ENCODE peak calls at places on chromosome 6, in seven cellular contexts. A, R, D, H, U, S and Y are unnamed samples.

GRCh38 chr6:16163535-16164300 is 34.8 kb downstream of the MYLIP start:
- DNase-seq in A (no peak), R (no peak), D (no peak), H (no peak), U (no peak), S (no peak), Y (no peak)

GRCh38 chr6:20740088-20740487 is 205.8 kb downstream of the CDKAL1 start:
- DNase-seq in A (no peak), R (no peak), D (no peak), H (no peak), U (peak), S (no peak), Y (no peak)

GRCh38 chr6:137728386-137729349 is 138.4 kb upstream of the TNFAIP3 start:
- DNase-seq in A (no peak), R (no peak), D (peak), H (no peak), U (peak), S (no peak), Y (no peak)

GRCh38 chr6:56902551-56903464 is 52.1 kb upstream of the BEND6 start:
- DNase-seq in A (peak), R (peak), D (peak), H (no peak), U (peak), S (no peak), Y (no peak)

GRCh38 chr6:4603291-4603690 is 172.9 kb upstream of the CDYL start:
- DNase-seq in A (no peak), R (no peak), D (peak), H (no peak), U (no peak), S (no peak), Y (peak)

GRCh38 chr6:125986956-125987617 is 747 bp downstream of the TRMT11 start:
- DNase-seq in A (peak), R (peak), D (peak), H (peak), U (peak), S (no peak), Y (peak)

GRCh38 chr6:126091507-126091906 is 105.2 kb downstream of the TRMT11 start:
- DNase-seq in A (no peak), R (no peak), D (no peak), H (no peak), U (no peak), S (no peak), Y (no peak)

GRCh38 chr6:80440496-80441160 is 334.2 kb downstream of the BCKDHB start:
- DNase-seq in A (no peak), R (no peak), D (no peak), H (no peak), U (no peak), S (no peak), Y (no peak)

GRCh38 chr6:105646391-105646867 is 243.5 kb upstream of the PREP start:
- DNase-seq in A (no peak), R (no peak), D (peak), H (peak), U (no peak), S (no peak), Y (no peak)

GRCh38 chr6:46221221-46221793 is 50.5 kb upstream of the ENPP5 start:
- DNase-seq in A (peak), R (peak), D (peak), H (peak), U (peak), S (no peak), Y (peak)

GRCh38 chr6:56713285-56713684 is 70.6 kb upstream of the DST start:
- DNase-seq in A (no peak), R (no peak), D (peak), H (no peak), U (peak), S (no peak), Y (peak)

GRCh38 chr6:105503641-105504040 is 100.8 kb upstream of the PREP start:
- DNase-seq in A (no peak), R (no peak), D (no peak), H (no peak), U (no peak), S (no peak), Y (no peak)

GRCh38 chr6:292506-293184 is 358 bp downstream of the DUSP22 start:
- DNase-seq in A (peak), R (peak), D (peak), H (peak), U (peak), S (no peak), Y (no peak)

GRCh38 chr6:72446427-72446826 is 175.4 kb upstream of the KCNQ5 start:
- DNase-seq in A (no peak), R (no peak), D (peak), H (no peak), U (no peak), S (no peak), Y (no peak)

GRCh38 chr6:130296854-130297253 is 69.0 kb upstream of the TMEM200A start:
- DNase-seq in A (no peak), R (no peak), D (no peak), H (no peak), U (peak), S (no peak), Y (peak)

GRCh38 chr6:44110005-44110681 is 17.1 kb downstream of the MRPL14 start:
- DNase-seq in A (no peak), R (no peak), D (no peak), H (no peak), U (no peak), S (no peak), Y (no peak)

GRCh38 chr6:36914227-36914794 is 28.6 kb downstream of the C6orf89 start:
- DNase-seq in A (peak), R (no peak), D (peak), H (no peak), U (peak), S (peak), Y (peak)

GRCh38 chr6:126063512-126064146 is 77.3 kb downstream of the TRMT11 start:
- DNase-seq in A (no peak), R (no peak), D (peak), H (no peak), U (no peak), S (no peak), Y (no peak)

GRCh38 chr6:116255246-116255800 is 1.4 kb upstream of the TSPYL4 start:
- DNase-seq in A (no peak), R (peak), D (no peak), H (no peak), U (peak), S (no peak), Y (no peak)

GRCh38 chr6:68273297-68273696 is 361.8 kb upstream of the ADGRB3 start:
- DNase-seq in A (no peak), R (no peak), D (no peak), H (no peak), U (no peak), S (no peak), Y (no peak)

GRCh38 chr6:4964675-4965336 is 39.0 kb downstream of the RPP40 start:
- DNase-seq in A (no peak), R (no peak), D (no peak), H (no peak), U (no peak), S (no peak), Y (no peak)

GRCh38 chr6:7144810-7145209 is 37.0 kb downstream of the RREB1 start:
- DNase-seq in A (no peak), R (no peak), D (no peak), H (no peak), U (no peak), S (no peak), Y (no peak)

GRCh38 chr6:33869826-33870423 is 66.1 kb upstream of the MLN start:
- DNase-seq in A (no peak), R (no peak), D (no peak), H (no peak), U (no peak), S (peak), Y (no peak)

DNA sequence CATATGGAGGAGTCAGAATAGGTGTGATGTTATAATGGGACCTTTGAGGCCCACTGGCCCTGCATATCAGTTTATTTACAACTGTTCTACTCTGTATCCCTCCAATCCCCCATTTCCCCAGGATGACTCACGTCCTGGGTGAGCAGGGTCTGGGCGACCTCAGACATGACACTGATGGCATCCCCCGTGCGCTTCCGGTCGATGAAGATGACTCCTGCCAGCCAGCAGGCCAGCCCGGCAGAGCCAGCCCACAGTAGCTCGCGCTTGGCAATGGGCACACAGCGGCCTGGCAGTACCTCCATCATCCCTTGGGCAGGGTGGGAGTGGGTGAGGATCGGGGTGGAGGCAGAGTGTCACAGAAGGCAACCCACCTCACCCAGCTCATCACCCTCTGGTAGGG is 5.6 kb downstream of the AGPAT1 start:
- DNase-seq in A (no peak), R (no peak), D (no peak), H (no peak), U (no peak), S (no peak), Y (no peak)
- TF ChIP-seq CEBPB in A (no peak), R (no peak), D (no peak), H (no peak), U (no peak), S (no peak), Y (no peak)

GRCh38 chr6:154450498-154450897 is 60.0 kb downstream of the CNKSR3 start:
- DNase-seq in A (no peak), R (no peak), D (no peak), H (no peak), U (no peak), S (no peak), Y (no peak)

GRCh38 chr6:154445417-154445816 is 65.1 kb downstream of the CNKSR3 start:
- DNase-seq in A (no peak), R (no peak), D (no peak), H (no peak), U (no peak), S (no peak), Y (no peak)

GRCh38 chr6:154446984-154447383 is 63.5 kb downstream of the CNKSR3 start:
- DNase-seq in A (no peak), R (no peak), D (no peak), H (no peak), U (no peak), S (no peak), Y (no peak)

GRCh38 chr6:154448448-154449096 is 61.9 kb downstream of the CNKSR3 start:
- DNase-seq in A (peak), R (no peak), D (peak), H (no peak), U (no peak), S (no peak), Y (no peak)

GRCh38 chr6:154447929-154448328 is 62.6 kb downstream of the CNKSR3 start:
- DNase-seq in A (no peak), R (no peak), D (peak), H (no peak), U (no peak), S (no peak), Y (no peak)
- H3K27ac ChIP-seq in A (no peak), R (no peak), D (peak), H (no peak), U (no peak), S (no peak), Y (no peak)

GRCh38 chr6:168905451-168906090 is 348.1 kb downstream of the THBS2 start:
- DNase-seq in A (no peak), R (no peak), D (no peak), H (no peak), U (no peak), S (no peak), Y (no peak)

GRCh38 chr6:168906251-168906845 is 347.3 kb downstream of the THBS2 start:
- DNase-seq in A (no peak), R (no peak), D (no peak), H (no peak), U (no peak), S (no peak), Y (no peak)

GRCh38 chr6:168908887-168909286 is 344.8 kb downstream of the THBS2 start:
- DNase-seq in A (peak), R (no peak), D (peak), H (no peak), U (no peak), S (no peak), Y (no peak)

GRCh38 chr6:168909288-168909687 is 344.4 kb downstream of the THBS2 start:
- DNase-seq in A (no peak), R (no peak), D (no peak), H (no peak), U (no peak), S (no peak), Y (no peak)

GRCh38 chr6:168908166-168908565 is 345.5 kb downstream of the THBS2 start:
- DNase-seq in A (no peak), R (no peak), D (peak), H (no peak), U (no peak), S (no peak), Y (no peak)
- TF ChIP-seq CEBPB in A (no peak), R (no peak), D (no peak), H (no peak), U (no peak), S (no peak), Y (no peak)

GRCh38 chr6:89680551-89680950 is 42.0 kb upstream of the LYRM2 start:
- DNase-seq in A (no peak), R (no peak), D (no peak), H (no peak), U (no peak), S (no peak), Y (no peak)

GRCh38 chr6:89679215-89680120 is 40.9 kb upstream of the LYRM2 start:
- DNase-seq in A (no peak), R (no peak), D (no peak), H (no peak), U (no peak), S (no peak), Y (no peak)

GRCh38 chr6:89681983-89682564 is 43.5 kb upstream of the LYRM2 start:
- DNase-seq in A (no peak), R (no peak), D (no peak), H (no peak), U (no peak), S (no peak), Y (no peak)

GRCh38 chr6:89680150-89680549 is 41.6 kb upstream of the LYRM2 start:
- DNase-seq in A (no peak), R (no peak), D (no peak), H (no peak), U (no peak), S (no peak), Y (no peak)

GRCh38 chr6:89682991-89683390 is 44.4 kb upstream of the LYRM2 start:
- DNase-seq in A (no peak), R (no peak), D (no peak), H (no peak), U (no peak), S (no peak), Y (no peak)
- H3K27ac ChIP-seq in A (no peak), R (no peak), D (no peak), H (no peak), U (no peak), S (no peak), Y (no peak)

DNA sequence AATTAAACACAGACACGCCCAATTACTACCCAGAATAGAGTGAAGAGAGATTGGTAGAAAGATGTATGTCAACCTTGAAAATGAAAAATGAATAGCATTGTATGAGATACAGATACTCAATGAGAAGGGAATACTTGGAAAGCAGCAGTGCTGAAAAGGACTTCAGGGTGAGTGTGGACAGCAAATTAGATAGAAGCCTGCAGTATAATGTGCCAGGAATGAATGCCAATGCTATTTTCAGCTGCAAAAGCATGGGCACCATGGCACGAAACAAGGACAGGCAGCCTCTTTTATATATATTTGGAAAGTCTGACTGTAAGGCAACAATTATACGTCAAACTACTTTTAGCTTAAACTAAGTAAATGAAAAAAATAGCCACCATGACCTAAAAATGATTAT is 118.2 kb downstream of the PTCHD4 start:
- DNase-seq in A (no peak), R (no peak), D (no peak), H (no peak), U (no peak), S (no peak), Y (no peak)
- TF ChIP-seq CEBPB in A (no peak), R (no peak), D (no peak), H (no peak), U (no peak), S (no peak), Y (no peak)

GRCh38 chr6:78607188-78607587 is 260.2 kb upstream of the IRAK1BP1 start:
- DNase-seq in A (no peak), R (no peak), D (peak), H (no peak), U (no peak), S (no peak), Y (no peak)
- H3K27ac ChIP-seq in A (peak), R (no peak), D (peak), H (no peak), U (no peak), S (no peak), Y (no peak)